ENCODE peak calls at places on chromosomes 11 and 22, in eight cellular contexts. H, C, L, K, J, R, X and B are unnamed samples. For H3K4me1, the result is how much of the 10 kb centered on the place peaks cover.

GRCh38 chr11:117950999-117951961 is 22.1 kb upstream of the TMPRSS13 start:
- DNase-seq in H (no peak), C (no peak), L (no peak), K (no peak), J (no peak), R (no peak), X (no peak), B (no peak)

GRCh38 chr11:70527429-70528045 is 129.2 kb downstream of the CTTN start:
- DNase-seq in H (no peak), C (no peak), L (no peak), K (no peak), J (no peak), R (no peak), X (no peak), B (no peak)

GRCh38 chr11:30889116-30889765 is 303.1 kb upstream of the MPPED2 start:
- DNase-seq in H (no peak), C (no peak), L (peak), K (no peak), J (no peak), R (peak), X (no peak), B (no peak)

GRCh38 chr11:102177126-102177525 is 66.9 kb downstream of the YAP1 start:
- DNase-seq in H (no peak), C (no peak), L (no peak), K (no peak), J (no peak), R (peak), X (no peak), B (no peak)

GRCh38 chr11:69904331-69905201 is 85.3 kb upstream of the FGF3 start:
- DNase-seq in H (no peak), C (no peak), L (no peak), K (no peak), J (peak), R (no peak), X (no peak), B (no peak)

GRCh38 chr22:21044931-21045584 is 688 bp upstream of the LRRC74B start:
- DNase-seq in H (no peak), C (no peak), L (peak), K (no peak), J (peak), R (peak), X (no peak), B (peak)

GRCh38 chr11:66112640-66113098 is 42.6 kb downstream of the PACS1 start:
- DNase-seq in H (no peak), C (no peak), L (peak), K (no peak), J (no peak), R (peak), X (no peak), B (peak)

GRCh38 chr22:28408702-28409101 is 270.9 kb downstream of the TTC28 start:
- DNase-seq in H (no peak), C (no peak), L (no peak), K (no peak), J (no peak), R (peak), X (no peak), B (no peak)

GRCh38 chr22:37566903-37567798 is 6.9 kb downstream of the CDC42EP1 start:
- DNase-seq in H (peak), C (peak), L (peak), K (peak), J (peak), R (peak), X (peak), B (peak)

GRCh38 chr22:19638282-19639015 is 75.9 kb upstream of the SEPTIN5 start:
- DNase-seq in H (peak), C (no peak), L (no peak), K (no peak), J (no peak), R (no peak), X (no peak), B (no peak)

GRCh38 chr22:37896939-37897338 is 9.2 kb upstream of the MICALL1 start:
- DNase-seq in H (no peak), C (no peak), L (no peak), K (no peak), J (no peak), R (no peak), X (no peak), B (no peak)

GRCh38 chr22:49439373-49439772 is 388.3 kb downstream of the BRD1 start:
- DNase-seq in H (no peak), C (no peak), L (no peak), K (no peak), J (no peak), R (no peak), X (no peak), B (no peak)

GRCh38 chr11:1643146-1643690 is 13.6 kb downstream of the KRTAP5-5 start:
- DNase-seq in H (no peak), C (no peak), L (no peak), K (no peak), J (no peak), R (no peak), X (no peak), B (no peak)

GRCh38 chr22:49049691-49050090 is 778.0 kb downstream of the BRD1 start:
- DNase-seq in H (no peak), C (no peak), L (no peak), K (no peak), J (no peak), R (no peak), X (no peak), B (no peak)

GRCh38 chr11:96969251-96969650 is 579.4 kb downstream of the JRKL start:
- DNase-seq in H (no peak), C (no peak), L (no peak), K (no peak), J (no peak), R (no peak), X (no peak), B (no peak)

GRCh38 chr11:116637766-116638165 is 135.0 kb downstream of the BUD13 start:
- DNase-seq in H (no peak), C (no peak), L (no peak), K (no peak), J (no peak), R (no peak), X (no peak), B (no peak)

GRCh38 chr11:35337919-35338316 is 81.4 kb downstream of the SLC1A2 start:
- DNase-seq in H (no peak), C (no peak), L (no peak), K (no peak), J (no peak), R (no peak), X (no peak), B (no peak)

GRCh38 chr11:22807391-22807790 is 22.2 kb downstream of the SVIP start:
- DNase-seq in H (no peak), C (no peak), L (no peak), K (no peak), J (no peak), R (no peak), X (no peak), B (no peak)

GRCh38 chr22:37080438-37080837 is 28.9 kb downstream of the KCTD17 start:
- DNase-seq in H (no peak), C (no peak), L (no peak), K (no peak), J (no peak), R (no peak), X (no peak), B (no peak)

GRCh38 chr11:65574963-65575567 is 788 bp upstream of the EHBP1L1 start:
- DNase-seq in H (no peak), C (no peak), L (no peak), K (peak), J (no peak), R (no peak), X (peak), B (no peak)

GRCh38 chr11:5486421-5486820 is 2.1 kb upstream of the OR52D1 start:
- DNase-seq in H (no peak), C (no peak), L (no peak), K (no peak), J (no peak), R (no peak), X (no peak), B (no peak)

GRCh38 chr22:24810043-24810749 is 4.2 kb downstream of the SGSM1 start:
- DNase-seq in H (no peak), C (no peak), L (peak), K (no peak), J (no peak), R (no peak), X (no peak), B (peak)

GRCh38 chr11:21814169-21814568 is 378.7 kb upstream of the ANO5 start:
- DNase-seq in H (no peak), C (no peak), L (peak), K (no peak), J (no peak), R (no peak), X (no peak), B (no peak)

GRCh38 chr11:65150513-65151271 is 16.4 kb upstream of the SYVN1 start:
- DNase-seq in H (peak), C (peak), L (peak), K (peak), J (peak), R (peak), X (peak), B (peak)

GRCh38 chr11:64777449-64778222 is 706 bp downstream of the SF1 start:
- DNase-seq in H (peak), C (peak), L (peak), K (peak), J (peak), R (peak), X (peak), B (peak)

DNA sequence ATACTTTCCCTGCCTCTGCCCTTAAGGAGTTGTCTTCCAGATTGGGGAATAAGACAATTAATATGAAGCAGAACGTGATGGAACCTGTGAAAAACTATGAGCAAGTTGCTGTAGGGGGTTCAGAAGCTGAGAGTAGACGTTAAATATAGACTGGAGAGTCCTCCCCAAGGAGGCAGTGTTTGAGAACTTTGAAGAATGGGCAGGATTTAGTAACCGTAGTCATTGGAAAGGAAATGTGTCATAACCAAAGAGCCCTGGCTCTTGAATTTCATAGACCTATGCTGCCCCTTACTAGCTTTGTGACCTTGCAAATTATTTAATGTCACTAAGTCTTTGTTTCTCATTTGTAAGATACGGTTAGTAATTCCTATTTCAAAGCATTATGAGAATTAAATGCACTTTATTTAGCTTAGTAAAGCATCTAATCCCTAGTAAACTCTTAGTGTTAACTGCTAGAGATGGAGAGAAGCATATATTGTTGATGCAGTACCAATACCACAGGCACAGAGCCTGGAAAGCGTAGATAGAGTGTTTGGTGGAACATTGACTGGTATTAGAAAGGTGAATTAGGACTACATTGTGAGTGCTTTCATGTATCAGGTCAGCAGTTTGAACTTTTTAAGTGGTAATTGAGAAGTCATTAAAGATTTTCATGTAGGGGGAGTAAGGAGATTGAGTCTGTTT is 54.1 kb downstream of the MCAM start:
- DNase-seq in H (no peak), C (no peak), L (peak), K (no peak), J (no peak), R (peak), X (no peak), B (no peak)
- H3K4me1 ChIP-seq in H (under half), C (under half), L (under half), K (under half), J (under half), R (under half), X (under half), B (under half)

GRCh38 chr11:113177596-113178115 is 136.7 kb upstream of the TTC12 start:
- DNase-seq in H (no peak), C (no peak), L (no peak), K (no peak), J (no peak), R (no peak), X (no peak), B (no peak)

GRCh38 chr11:113176561-113176960 is 137.8 kb upstream of the TTC12 start:
- DNase-seq in H (no peak), C (no peak), L (peak), K (no peak), J (no peak), R (no peak), X (no peak), B (no peak)

GRCh38 chr11:113173023-113173594 is 141.3 kb upstream of the TTC12 start:
- DNase-seq in H (no peak), C (no peak), L (no peak), K (no peak), J (no peak), R (no peak), X (no peak), B (no peak)

GRCh38 chr11:113176971-113177370 is 137.4 kb upstream of the TTC12 start:
- DNase-seq in H (no peak), C (no peak), L (peak), K (no peak), J (no peak), R (no peak), X (no peak), B (no peak)

GRCh38 chr11:113174862-113175261 is 139.5 kb upstream of the TTC12 start:
- DNase-seq in H (no peak), C (no peak), L (peak), K (no peak), J (no peak), R (no peak), X (no peak), B (no peak)
- H3K27ac ChIP-seq in H (no peak), C (no peak), L (no peak), K (no peak), J (no peak), R (no peak), X (no peak), B (no peak)

DNA sequence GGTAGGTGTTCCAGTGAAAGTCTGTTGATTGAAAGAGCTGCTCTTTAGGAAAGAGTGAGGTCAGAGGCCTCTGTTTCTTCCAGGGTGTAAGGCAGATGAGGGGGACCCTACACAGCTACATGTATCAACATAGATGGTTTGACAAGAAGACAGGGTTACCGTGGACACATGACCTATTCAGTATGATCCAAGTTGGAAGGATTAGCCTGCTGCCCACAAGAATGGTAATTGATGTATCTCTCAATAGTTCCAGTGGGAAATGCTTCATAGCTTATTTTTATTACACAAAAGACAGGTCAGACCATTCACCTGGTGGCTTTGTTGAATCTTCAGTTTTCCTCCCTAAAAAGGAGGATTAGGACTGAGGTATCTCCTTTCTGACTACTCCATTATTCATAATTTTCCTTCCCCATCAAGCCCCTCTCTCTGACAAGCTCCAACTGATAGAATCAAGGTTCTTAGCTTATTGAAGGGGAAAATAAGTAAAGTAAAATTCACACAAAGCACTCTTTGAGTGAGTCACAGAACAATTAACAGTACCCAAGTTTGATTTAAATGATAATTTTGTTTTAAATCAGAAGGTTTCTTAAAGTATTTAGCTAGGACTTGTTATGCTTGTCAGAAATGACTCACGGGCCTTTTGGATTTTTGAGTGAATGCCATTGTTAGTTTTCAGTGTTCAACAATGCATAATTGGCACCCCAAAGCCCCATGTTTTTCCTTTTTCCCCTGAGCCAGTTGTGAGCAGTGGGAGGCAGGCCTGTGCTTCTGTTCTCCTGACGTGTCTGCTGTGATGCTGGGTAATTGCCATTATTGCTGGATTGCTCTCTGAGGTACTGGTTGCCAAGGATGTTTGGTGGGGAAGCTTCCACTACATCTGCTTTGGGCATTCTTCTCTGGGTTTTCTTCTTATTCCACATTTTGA is 373.2 kb downstream of the DDX10 start:
- DNase-seq in H (no peak), C (no peak), L (peak), K (no peak), J (no peak), R (peak), X (no peak), B (no peak)
- TF ChIP-seq CTCF in H (no peak), C (no peak), L (peak), K (no peak), J (no peak), R (no peak), X (no peak), B (no peak)

GRCh38 chr11:59112494-59112893 is 5.5 kb downstream of the FAM111B start:
- DNase-seq in H (no peak), C (no peak), L (no peak), K (no peak), J (no peak), R (peak), X (no peak), B (no peak)

GRCh38 chr11:59119826-59120225 is 12.8 kb downstream of the FAM111B start:
- DNase-seq in H (no peak), C (no peak), L (no peak), K (no peak), J (no peak), R (no peak), X (no peak), B (no peak)

GRCh38 chr11:59117774-59118173 is 10.7 kb downstream of the FAM111B start:
- DNase-seq in H (no peak), C (no peak), L (no peak), K (no peak), J (no peak), R (no peak), X (no peak), B (no peak)

GRCh38 chr11:59114344-59114743 is 7.3 kb downstream of the FAM111B start:
- DNase-seq in H (no peak), C (no peak), L (no peak), K (no peak), J (no peak), R (no peak), X (no peak), B (no peak)

DNA sequence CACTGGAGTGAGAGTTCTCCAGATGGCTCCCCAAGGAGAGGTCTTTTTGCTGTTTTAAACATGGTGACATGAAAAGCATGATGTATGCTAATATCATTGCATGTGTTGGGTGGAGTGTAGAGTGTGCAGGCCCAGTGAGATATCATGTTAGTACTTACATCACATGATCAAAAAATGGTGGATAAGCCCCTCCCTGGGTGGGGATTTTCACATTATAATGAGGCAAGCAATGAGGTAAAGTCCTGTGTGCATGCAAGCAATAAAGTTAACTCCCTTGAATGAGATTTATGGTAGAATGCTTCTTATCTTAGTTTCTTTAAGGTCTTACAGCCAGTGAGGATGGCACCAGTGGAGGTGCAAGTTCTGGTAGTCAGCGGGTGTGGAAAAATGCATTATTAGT is 8.5 kb downstream of the FAM111B start:
- DNase-seq in H (no peak), C (no peak), L (no peak), K (no peak), J (no peak), R (no peak), X (no peak), B (no peak)
- H3K4me1 ChIP-seq in H (under half), C (under half), L (under half), K (under half), J (under half), R (under half), X (under half), B (under half)

GRCh38 chr22:31082606-31083376 is 1.7 kb downstream of the SMTN start:
- DNase-seq in H (peak), C (peak), L (peak), K (peak), J (peak), R (peak), X (peak), B (peak)
- H3K27ac ChIP-seq in H (no peak), C (peak), L (no peak), K (peak), J (peak), R (peak), X (peak), B (peak)

GRCh38 chr11:78414321-78415051 is 3.1 kb downstream of the GAB2 start:
- DNase-seq in H (no peak), C (no peak), L (peak), K (no peak), J (no peak), R (peak), X (no peak), B (no peak)

GRCh38 chr11:78415338-78415737 is 2.3 kb downstream of the GAB2 start:
- DNase-seq in H (no peak), C (no peak), L (no peak), K (no peak), J (no peak), R (no peak), X (no peak), B (no peak)

GRCh38 chr11:78417175-78417887 is at the start of gene GAB2:
- DNase-seq in H (peak), C (peak), L (no peak), K (peak), J (no peak), R (no peak), X (peak), B (no peak)

GRCh38 chr11:78417888-78418583 is 416 bp upstream of the GAB2 start:
- DNase-seq in H (peak), C (peak), L (peak), K (peak), J (peak), R (peak), X (peak), B (peak)

GRCh38 chr11:78416285-78417174 is 1.1 kb downstream of the GAB2 start:
- DNase-seq in H (peak), C (peak), L (peak), K (peak), J (peak), R (peak), X (peak), B (peak)
- TF ChIP-seq CTCF in H (peak), C (peak), L (peak), K (peak), J (peak), R (peak), X (peak), B (peak)

DNA sequence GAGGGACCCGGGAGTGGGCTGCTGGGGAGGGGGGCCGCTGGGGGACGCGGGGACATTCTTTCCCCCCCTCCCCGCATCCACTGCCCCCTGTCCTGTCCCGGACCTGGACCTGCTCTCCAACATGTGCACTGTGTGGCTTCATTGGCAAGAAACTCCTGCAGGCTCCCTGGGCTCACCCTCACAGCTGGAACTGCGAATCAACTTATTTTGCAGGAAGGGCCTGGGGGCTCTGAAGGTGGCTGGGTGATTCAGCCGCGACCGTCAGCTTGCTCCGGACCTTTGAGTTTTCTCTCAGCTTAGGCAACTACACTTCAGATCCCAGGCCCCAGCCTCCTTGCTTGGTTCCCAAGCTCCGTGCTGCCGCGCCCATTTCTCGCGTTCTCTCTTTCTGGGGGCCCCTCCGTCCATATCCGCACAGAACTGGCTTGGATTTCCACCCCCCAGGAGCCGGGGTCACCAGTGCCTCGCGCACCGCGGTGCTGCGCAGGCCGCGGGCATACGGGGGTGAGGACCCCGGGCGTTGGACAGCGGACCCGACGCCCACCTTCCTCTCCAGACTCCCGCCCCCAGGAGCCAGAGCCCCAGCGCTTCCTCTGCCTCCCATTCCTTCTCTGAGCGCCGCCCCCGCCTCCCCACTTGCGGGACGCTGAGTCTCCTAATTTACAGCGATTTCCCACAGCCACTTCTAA is 475 bp upstream of the AHNAK start:
- DNase-seq in H (no peak), C (no peak), L (peak), K (peak), J (no peak), R (peak), X (peak), B (peak)
- H3K4me1 ChIP-seq in H (under half), C (under half), L (under half), K (half or more), J (half or more), R (under half), X (under half), B (under half)